ENCODE peak calls at places on chromosome 12, in seven cellular contexts. I is hippocampal formation; T is occipital lobe; U is stimulated activated CD8-positive, alpha-beta memory T cell treated with anti-CD3 and anti-CD28 coated beads, Interleukin-2, amount 100 ng/mL, for 1 hour; S is KBM-7; G is NCI-H345; J is stimulated activated naive CD4-positive, alpha-beta T cell. E is an unnamed sample.

GRCh38 chr12:77847060-77847541 is 16.4 kb downstream of the NAV3 start:
- DNase-seq in I (peak; percentile 18), G (no peak), S (no peak), T (no peak), U (no peak), J (no peak), E (no peak)

GRCh38 chr12:12722351-12723146 is 5.4 kb downstream of the CDKN1B start:
- DNase-seq in U (no peak), T (no peak), S (peak; percentile 78), G (peak; percentile 47), J (peak; percentile 19), I (no peak), E (no peak)

GRCh38 chr12:108237272-108237671 is 101.8 kb downstream of the CMKLR1 start:
- DNase-seq in T (no peak), J (no peak), G (no peak), U (no peak), S (peak; percentile 11), I (no peak), E (no peak)

GRCh38 chr12:104565606-104566243 is 109.0 kb downstream of the CHST11 start:
- DNase-seq in T (no peak), U (no peak), J (no peak), G (no peak), I (no peak), S (peak; percentile 29), E (no peak)

GRCh38 chr12:49959570-49960473 is 1.9 kb upstream of the AQP5 start:
- DNase-seq in J (no peak), S (peak; percentile 24), T (no peak), U (no peak), I (no peak), G (no peak), E (no peak)

GRCh38 chr12:113162102-113163029 is 12.8 kb downstream of the CFAP73 start:
- DNase-seq in T (no peak), G (no peak), I (no peak), S (no peak), U (no peak), J (no peak), E (no peak)

GRCh38 chr12:43208627-43209026 is 343.4 kb downstream of the ADAMTS20 start:
- DNase-seq in I (no peak), T (no peak), J (no peak), U (no peak), S (no peak), G (no peak), E (no peak)

GRCh38 chr12:125081427-125081826 is 16.2 kb downstream of the AACS start:
- DNase-seq in J (no peak), T (no peak), U (no peak), I (no peak), S (no peak), G (peak; percentile 99), E (no peak)

GRCh38 chr12:43206396-43206795 is 345.6 kb downstream of the ADAMTS20 start:
- DNase-seq in S (no peak), J (no peak), T (no peak), G (no peak), U (no peak), I (no peak), E (no peak)

GRCh38 chr12:130031571-130032189 is 127.9 kb upstream of the TMEM132D start:
- DNase-seq in T (peak; percentile 39), J (no peak), I (no peak), G (peak; percentile 68), U (peak; percentile 32), S (peak; percentile 68), E (peak; percentile 46)